ENCODE peak calls at places on chromosomes 13 and 19, in ten cellular contexts. A, H, L, J, S, W, G, T, M and K are unnamed samples.

GRCh38 chr19:58518261-58519086 is 1.1 kb downstream of the ZBTB45 start:
- DNase-seq in A (no peak), H (no peak), L (no peak), J (no peak), S (no peak), W (no peak), G (no peak), T (peak), M (no peak), K (no peak)

GRCh38 chr19:10797541-10798256 is 38.3 kb downstream of the TMED1 start:
- DNase-seq in A (no peak), H (no peak), L (no peak), J (no peak), S (peak), W (no peak), G (no peak), T (no peak), M (no peak), K (no peak)

GRCh38 chr19:8429826-8430225 is 14.9 kb upstream of the HNRNPM start:
- DNase-seq in A (no peak), H (no peak), L (no peak), J (no peak), S (no peak), W (no peak), G (no peak), T (no peak), M (no peak), K (no peak)

GRCh38 chr19:1490020-1490310 is 185 bp downstream of the PCSK4 start:
- DNase-seq in A (no peak), H (no peak), L (no peak), J (no peak), S (no peak), W (no peak), G (no peak), T (no peak), M (no peak), K (no peak)

GRCh38 chr19:45136507-45137178 is 24.1 kb downstream of the NKPD1 start:
- DNase-seq in A (no peak), H (no peak), L (no peak), J (no peak), S (no peak), W (no peak), G (no peak), T (no peak), M (no peak), K (no peak)

GRCh38 chr13:80477641-80478443 is 136.9 kb upstream of the SPRY2 start:
- DNase-seq in A (no peak), H (no peak), L (no peak), J (no peak), S (no peak), W (no peak), G (no peak), T (no peak), M (no peak), K (no peak)

GRCh38 chr19:58128041-58128685 is 22.4 kb downstream of the ZNF329 start:
- DNase-seq in A (no peak), H (no peak), L (no peak), J (no peak), S (peak), W (no peak), G (no peak), T (no peak), M (no peak), K (no peak)

GRCh38 chr19:38255759-38256052 is 468 bp downstream of the PPP1R14A start:
- DNase-seq in A (no peak), H (no peak), L (no peak), J (no peak), S (no peak), W (peak), G (no peak), T (no peak), M (no peak), K (no peak)

GRCh38 chr13:29535663-29536655 is 59.5 kb downstream of the SLC7A1 start:
- DNase-seq in A (peak), H (no peak), L (no peak), J (no peak), S (no peak), W (no peak), G (no peak), T (no peak), M (no peak), K (no peak)

GRCh38 chr13:27182844-27183497 is 11.4 kb upstream of the USP12 start:
- DNase-seq in A (peak), H (peak), L (peak), J (no peak), S (peak), W (peak), G (peak), T (no peak), M (no peak), K (peak)

GRCh38 chr13:60411983-60412382 is 15.0 kb downstream of the TDRD3 start:
- DNase-seq in A (no peak), H (no peak), L (no peak), J (no peak), S (peak), W (no peak), G (no peak), T (no peak), M (no peak), K (no peak)

GRCh38 chr13:50676602-50677001 is 166.9 kb downstream of the DLEU7 start:
- DNase-seq in A (no peak), H (peak), L (no peak), J (no peak), S (peak), W (no peak), G (no peak), T (no peak), M (no peak), K (no peak)

GRCh38 chr19:13022859-13023636 is 27.8 kb downstream of the NFIX start:
- DNase-seq in A (peak), H (peak), L (no peak), J (no peak), S (peak), W (peak), G (no peak), T (peak), M (no peak), K (peak)

GRCh38 chr19:13020002-13020414 is 24.7 kb downstream of the NFIX start:
- DNase-seq in A (no peak), H (peak), L (no peak), J (no peak), S (no peak), W (no peak), G (no peak), T (no peak), M (no peak), K (no peak)

GRCh38 chr19:13023666-13024065 is 28.4 kb downstream of the NFIX start:
- DNase-seq in A (no peak), H (no peak), L (no peak), J (no peak), S (no peak), W (no peak), G (no peak), T (no peak), M (no peak), K (no peak)

GRCh38 chr19:13024126-13024957 is 29.1 kb downstream of the NFIX start:
- DNase-seq in A (no peak), H (peak), L (no peak), J (no peak), S (peak), W (no peak), G (no peak), T (peak), M (no peak), K (no peak)

GRCh38 chr19:13022111-13022858 is 27.0 kb downstream of the NFIX start:
- DNase-seq in A (peak), H (peak), L (no peak), J (no peak), S (no peak), W (peak), G (no peak), T (no peak), M (no peak), K (no peak)
- H3K4me3 ChIP-seq in A (peak), H (peak), L (no peak), J (no peak), S (peak), W (peak), G (peak), T (no peak), M (peak), K (peak)

DNA sequence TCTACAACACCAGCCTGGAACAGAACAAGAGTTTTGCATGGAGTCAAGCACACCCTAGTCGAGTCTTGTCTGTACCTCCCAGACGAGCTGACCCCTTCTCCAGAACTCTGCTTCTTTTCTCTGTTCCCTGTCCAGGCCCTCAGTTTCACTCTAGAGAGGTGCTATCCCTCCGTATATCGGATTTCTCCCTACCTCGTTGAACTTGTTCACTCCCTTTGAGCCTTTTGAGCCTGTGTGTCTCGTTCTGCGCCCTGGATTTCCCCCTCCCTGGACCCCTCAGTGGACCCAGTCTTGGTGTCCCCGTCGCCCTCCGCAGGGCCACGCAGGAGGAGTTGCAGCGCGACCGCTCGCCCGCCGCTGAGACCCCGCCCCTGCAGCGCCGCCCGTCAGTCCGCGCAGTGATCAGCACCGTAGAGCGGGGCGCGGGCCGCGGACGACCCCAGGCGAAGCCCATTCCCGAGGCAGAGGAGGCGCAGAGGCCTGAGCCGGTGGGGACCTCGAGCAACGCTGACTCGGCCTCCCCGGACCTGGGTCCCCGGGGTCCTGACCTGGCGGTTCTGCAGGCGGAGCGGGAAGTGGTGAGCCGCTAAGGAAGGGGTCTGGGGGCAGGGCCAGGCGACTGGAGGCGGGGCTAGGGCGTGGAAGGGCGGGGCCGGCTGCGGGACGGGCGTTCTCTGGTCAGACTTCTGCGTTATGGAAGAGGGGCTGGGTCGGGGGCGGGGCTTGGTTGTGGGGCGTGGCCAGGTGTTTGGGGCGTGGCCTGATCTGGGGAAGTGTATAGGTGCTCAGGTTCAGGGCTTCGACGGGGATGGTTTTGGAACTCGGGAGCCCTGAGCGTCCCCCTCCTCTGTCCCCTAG is 5.5 kb downstream of the EPS8L1 start:
- DNase-seq in A (peak), H (peak), L (peak), J (peak), S (peak), W (peak), G (no peak), T (peak), M (no peak), K (no peak)
- H3K4me3 ChIP-seq in A (peak), H (peak), L (peak), J (peak), S (peak), W (peak), G (peak), T (peak), M (peak), K (peak)

DNA sequence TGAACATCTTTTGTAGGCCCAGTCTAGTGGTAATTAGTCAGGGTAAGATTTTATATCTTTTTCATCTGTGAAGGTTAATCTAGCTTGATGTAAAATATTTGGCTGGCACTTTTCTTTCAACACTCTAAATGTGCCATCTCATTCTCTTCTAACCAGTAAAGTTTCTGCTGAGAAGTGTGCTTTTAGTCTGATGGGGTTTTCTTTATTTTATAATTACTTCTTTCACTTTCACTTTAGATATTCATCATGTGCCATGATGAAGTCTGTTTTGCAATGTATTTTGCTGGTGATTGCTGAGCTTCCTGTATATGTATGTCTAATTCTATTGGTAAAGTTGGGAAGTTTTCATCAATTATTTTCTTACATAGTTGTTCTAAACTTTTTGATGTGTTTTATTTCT is 31.9 kb downstream of the ZNF726 start:
- DNase-seq in A (no peak), H (no peak), L (no peak), J (no peak), S (peak), W (no peak), G (no peak), T (no peak), M (no peak), K (no peak)
- H3K4me3 ChIP-seq in A (no peak), H (no peak), L (no peak), J (no peak), S (no peak), W (no peak), G (no peak), T (no peak), M (no peak), K (no peak)

GRCh38 chr13:45713721-45714120 is 11.6 kb downstream of the CBY2 start:
- DNase-seq in A (no peak), H (no peak), L (no peak), J (no peak), S (no peak), W (no peak), G (no peak), T (no peak), M (no peak), K (no peak)
- H3K4me3 ChIP-seq in A (no peak), H (no peak), L (no peak), J (no peak), S (no peak), W (no peak), G (no peak), T (no peak), M (no peak), K (no peak)

GRCh38 chr13:113607477-113608245 is 23.1 kb downstream of the TFDP1 start:
- DNase-seq in A (no peak), H (no peak), L (no peak), J (no peak), S (no peak), W (no peak), G (no peak), T (no peak), M (no peak), K (no peak)
- H3K4me3 ChIP-seq in A (no peak), H (no peak), L (no peak), J (no peak), S (no peak), W (no peak), G (no peak), T (no peak), M (no peak), K (no peak)

GRCh38 chr19:12749938-12750521 is 1.6 kb upstream of the BEST2 start:
- DNase-seq in A (no peak), H (peak), L (no peak), J (no peak), S (peak), W (no peak), G (no peak), T (peak), M (no peak), K (no peak)

GRCh38 chr19:12751635-12752034 is at the start of gene BEST2:
- DNase-seq in A (no peak), H (no peak), L (no peak), J (no peak), S (no peak), W (no peak), G (no peak), T (peak), M (no peak), K (no peak)

GRCh38 chr19:12745166-12745897 is 6.3 kb upstream of the BEST2 start:
- DNase-seq in A (no peak), H (no peak), L (no peak), J (no peak), S (peak), W (no peak), G (no peak), T (no peak), M (no peak), K (no peak)

GRCh38 chr19:12750851-12751250 is 740 bp upstream of the BEST2 start:
- DNase-seq in A (no peak), H (peak), L (no peak), J (no peak), S (no peak), W (no peak), G (no peak), T (no peak), M (no peak), K (no peak)

GRCh38 chr19:12748489-12748888 is 3.1 kb upstream of the BEST2 start:
- DNase-seq in A (no peak), H (no peak), L (no peak), J (no peak), S (no peak), W (no peak), G (no peak), T (no peak), M (no peak), K (no peak)
- H3K4me3 ChIP-seq in A (no peak), H (no peak), L (no peak), J (no peak), S (no peak), W (no peak), G (no peak), T (no peak), M (no peak), K (no peak)

GRCh38 chr13:112204881-112205327 is 138.0 kb downstream of the SOX1 start:
- DNase-seq in A (no peak), H (no peak), L (no peak), J (no peak), S (no peak), W (peak), G (no peak), T (no peak), M (no peak), K (no peak)
- H3K4me3 ChIP-seq in A (no peak), H (no peak), L (no peak), J (no peak), S (no peak), W (peak), G (peak), T (no peak), M (no peak), K (no peak)

DNA sequence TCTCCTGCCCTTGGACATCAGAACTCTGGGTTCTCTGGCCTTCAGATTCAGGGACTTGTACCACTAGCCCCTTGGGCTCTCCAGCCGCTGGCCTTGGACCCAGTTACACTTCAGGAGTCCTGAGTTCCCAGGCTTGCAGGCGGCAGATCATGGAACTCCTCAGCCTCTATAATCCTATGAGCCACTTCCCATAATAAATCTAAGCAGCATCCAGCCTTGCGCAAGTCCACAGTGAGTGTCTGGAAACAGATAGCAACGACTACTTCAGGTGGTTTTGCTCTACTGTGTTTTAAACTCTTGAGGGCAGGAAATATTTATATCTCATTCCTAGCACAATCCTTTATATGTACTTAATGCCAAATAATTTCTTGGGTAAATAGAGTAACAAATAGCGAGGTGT is 92.3 kb downstream of the COL4A1 start:
- DNase-seq in A (no peak), H (peak), L (no peak), J (no peak), S (no peak), W (no peak), G (no peak), T (no peak), M (no peak), K (no peak)
- H3K4me3 ChIP-seq in A (no peak), H (no peak), L (no peak), J (no peak), S (no peak), W (no peak), G (no peak), T (no peak), M (no peak), K (no peak)